ENCODE peak calls at places on chromosomes 16 and 17, in ten cellular contexts. M is mammary epithelial cell, H is B cell, Z is upper lobe of right lung, D is fibroblast of pulmonary artery, X is GM23338, C is cardiac muscle cell, V is fibroblast of the aortic adventitia, S is sigmoid colon, N is GM06990. Q is an unnamed sample.

GRCh38 chr17:77304051-77304745 is 163.4 kb downstream of the SEC14L1 start:
- DNase-seq in M (no peak), H (no peak), Z (no peak), D (peak; percentile 43), X (no peak), C (no peak), V (no peak), S (no peak), N (no peak), Q (peak; percentile 52)

GRCh38 chr16:14215941-14216340 is 144.8 kb downstream of the MRTFB start:
- DNase-seq in M (no peak), H (no peak), Z (no peak), D (no peak), X (no peak), C (no peak), V (no peak), S (no peak), N (no peak), Q (no peak)

GRCh38 chr17:14202388-14203166 is 34.1 kb downstream of the CDRT15 start:
- DNase-seq in M (no peak), H (no peak), Z (no peak), D (no peak), X (no peak), C (no peak), V (no peak), S (no peak), N (no peak), Q (no peak)

GRCh38 chr16:67892375-67892774 is 679 bp upstream of the PSKH1 start:
- DNase-seq in M (no peak), H (no peak), Z (no peak), D (no peak), X (no peak), C (no peak), V (no peak), S (no peak), N (no peak), Q (no peak)

GRCh38 chr17:8463089-8463488 is 27.4 kb downstream of the NDEL1 start:
- DNase-seq in M (peak; percentile 12), H (no peak), Z (no peak), D (no peak), X (no peak), C (no peak), V (no peak), S (no peak), N (no peak), Q (peak; percentile 16)

GRCh38 chr17:1452836-1453235 is 3.2 kb downstream of the CRK start:
- DNase-seq in M (no peak), H (no peak), Z (no peak), D (no peak), X (no peak), C (no peak), V (no peak), S (no peak), N (no peak), Q (no peak)

GRCh38 chr17:18186271-18186982 is 2.8 kb downstream of the ALKBH5 start:
- DNase-seq in M (no peak), H (no peak), Z (no peak), D (peak; percentile 78), X (no peak), C (no peak), V (peak; percentile 88), S (no peak), N (no peak), Q (peak; percentile 35)

GRCh38 chr17:28944862-28945741 is 6.2 kb downstream of the PHF12 start:
- DNase-seq in M (peak; percentile 29), H (no peak), Z (no peak), D (peak; percentile 38), X (no peak), C (no peak), V (peak; percentile 73), S (no peak), N (no peak), Q (peak; percentile 63)

GRCh38 chr17:48375356-48375755 is 54.7 kb downstream of the SKAP1 start:
- DNase-seq in M (peak; percentile 41), H (no peak), Z (no peak), D (peak; percentile 39), X (no peak), C (no peak), V (peak; percentile 22), S (no peak), N (no peak), Q (peak; percentile 35)

GRCh38 chr17:76791053-76791980 is 53.4 kb downstream of the MFSD11 start:
- DNase-seq in M (peak; percentile 65), H (no peak), Z (no peak), D (peak; percentile 36), X (no peak), C (no peak), V (peak; percentile 46), S (no peak), N (peak; percentile 62), Q (peak; percentile 83)

GRCh38 chr16:48963306-48963705 is 318.3 kb downstream of the CBLN1 start:
- DNase-seq in M (peak; percentile 51), H (no peak), Z (no peak), D (no peak), X (no peak), C (no peak), V (no peak), S (no peak), N (no peak), Q (peak; percentile 32)

GRCh38 chr17:45317113-45317820 is 447 bp upstream of the MAP3K14 start:
- DNase-seq in M (peak; percentile 100), H (peak; percentile 100), Z (peak; percentile 100), D (peak; percentile 100), X (peak; percentile 100), C (peak; percentile 100), V (peak; percentile 100), S (peak; percentile 100), N (peak; percentile 100), Q (peak; percentile 100)
- TF ChIP-seq CTCF in M (no peak), H (no peak), Z (no peak), D (no peak), X (no peak), C (no peak), V (peak; percentile 2), S (no peak), N (peak; percentile 22), Q (no peak)

DNA sequence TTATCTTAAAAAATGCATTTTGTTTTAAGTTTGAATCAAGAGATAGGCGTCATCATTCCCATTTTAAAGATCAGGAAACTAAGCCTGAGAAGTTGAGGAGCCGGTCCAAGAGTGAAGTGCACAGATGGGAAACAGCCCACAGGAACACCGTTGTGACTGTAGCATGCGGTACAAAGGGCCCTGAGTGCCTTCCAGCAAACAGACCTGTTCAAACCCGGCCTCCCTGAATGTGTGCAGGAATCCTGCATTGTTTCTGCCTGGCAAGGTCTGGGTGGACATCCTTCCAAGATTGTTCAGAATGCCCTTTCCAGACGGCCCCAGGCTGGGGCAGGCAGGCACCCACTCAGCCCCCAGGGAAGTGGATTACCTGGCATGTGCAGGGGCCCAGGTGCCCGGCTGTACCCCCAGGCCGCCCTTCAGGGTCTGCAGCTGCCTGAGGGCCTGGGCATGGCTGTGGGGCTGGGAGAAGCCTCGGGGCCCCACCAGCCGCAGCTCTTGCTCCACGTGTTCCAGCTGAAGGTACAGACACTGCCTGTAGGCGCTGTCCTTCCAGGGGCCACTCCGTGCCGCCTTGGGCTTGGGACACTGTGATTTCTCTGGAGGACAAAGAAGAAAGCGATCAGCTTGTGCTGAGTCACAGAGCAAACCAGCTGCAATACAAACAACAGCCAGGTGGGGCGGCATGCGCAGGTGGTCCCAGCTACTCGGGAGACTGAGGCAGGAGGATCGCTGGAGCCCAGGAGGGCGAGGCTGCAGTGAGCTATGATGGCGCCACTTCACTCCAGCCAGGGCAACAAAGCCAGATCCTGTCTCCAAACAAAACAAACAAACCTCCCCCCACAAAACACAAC is 45.0 kb upstream of the GCSH start:
- DNase-seq in M (no peak), H (no peak), Z (no peak), D (no peak), X (peak; percentile 75), C (no peak), V (no peak), S (no peak), N (no peak), Q (no peak)
- TF ChIP-seq CTCF in M (no peak), H (no peak), Z (no peak), D (no peak), X (peak; percentile 63), C (peak; percentile 30), V (peak; percentile 18), S (no peak), N (peak; percentile 23), Q (peak; percentile 20)

GRCh38 chr17:59786213-59786535 is 78.7 kb downstream of the VMP1 start:
- DNase-seq in M (no peak), H (no peak), Z (no peak), D (no peak), X (no peak), C (no peak), V (no peak), S (no peak), N (no peak), Q (no peak)
- TF ChIP-seq CTCF in M (no peak), H (no peak), Z (no peak), D (no peak), X (no peak), C (no peak), V (no peak), S (no peak), N (no peak), Q (no peak)

DNA sequence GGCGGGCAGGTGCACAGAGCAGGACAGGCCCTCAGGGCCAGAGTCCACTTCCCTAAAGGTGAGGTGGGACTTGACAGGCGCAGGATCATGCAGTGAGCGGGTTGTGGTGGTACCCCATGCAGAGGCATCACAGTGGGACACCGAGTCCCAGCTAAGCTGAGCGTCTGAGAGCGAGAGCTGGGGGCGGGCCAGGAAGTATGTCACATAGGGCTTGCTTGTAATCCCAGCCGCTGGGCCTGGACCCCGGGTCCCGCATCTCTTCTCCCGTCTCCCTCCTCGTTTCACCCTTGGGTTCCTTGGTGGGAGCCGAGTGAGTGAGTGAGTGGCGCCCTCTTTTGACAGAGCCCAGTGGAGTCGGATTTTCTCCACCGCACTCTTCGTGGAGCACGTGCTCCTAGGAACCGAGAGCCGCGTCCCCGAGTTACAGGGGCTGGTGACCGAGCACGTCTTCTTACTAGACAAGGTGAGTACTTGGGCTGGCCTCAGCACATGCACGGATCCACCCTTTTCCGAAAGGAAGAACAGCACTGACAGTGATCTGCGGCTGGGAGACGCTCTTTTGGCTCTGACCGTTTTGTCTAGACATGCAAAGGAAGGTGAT is 50.8 kb upstream of the ENDOV start:
- DNase-seq in M (peak; percentile 24), H (no peak), Z (no peak), D (no peak), X (peak; percentile 65), C (peak; percentile 33), V (no peak), S (peak; percentile 65), N (no peak), Q (no peak)
- TF ChIP-seq CTCF in M (peak; percentile 41), H (no peak), Z (peak; percentile 19), D (peak; percentile 20), X (peak; percentile 58), C (peak; percentile 31), V (no peak), S (peak; percentile 23), N (peak; percentile 14), Q (peak; percentile 49)

GRCh38 chr17:75552847-75553552 is 27.5 kb downstream of the LLGL2 start:
- DNase-seq in M (no peak), H (no peak), Z (no peak), D (peak; percentile 28), X (peak; percentile 37), C (peak; percentile 69), V (no peak), S (no peak), N (no peak), Q (no peak)
- TF ChIP-seq CTCF in M (no peak), H (no peak), Z (no peak), D (no peak), X (no peak), C (no peak), V (no peak), S (no peak), N (no peak), Q (no peak)

GRCh38 chr17:57487552-57487951 is 231.2 kb downstream of the MSI2 start:
- DNase-seq in M (no peak), H (no peak), Z (no peak), D (no peak), X (no peak), C (no peak), V (no peak), S (no peak), N (no peak), Q (no peak)
- TF ChIP-seq CTCF in M (no peak), H (no peak), Z (no peak), D (no peak), X (no peak), C (no peak), V (no peak), S (no peak), N (no peak), Q (no peak)